ENCODE peak calls at places on chromosomes 5 and 9, in five cellular contexts. U is brain microvascular endothelial cell, K is T-helper 2 cell, Q is mucosa of descending colon, E is LHCN-M2. T is an unnamed sample.

GRCh38 chr5:14331377-14331776 is 188.2 kb downstream of the TRIO start:
- DNase-seq in E (no peak), K (peak; percentile 50), U (no peak), Q (no peak), T (no peak)

GRCh38 chr5:61535828-61536227 is 203.8 kb downstream of the ZSWIM6 start:
- DNase-seq in Q (no peak), U (no peak), K (no peak), E (no peak), T (no peak)

GRCh38 chr9:15293727-15294405 is 13.2 kb downstream of the TTC39B start:
- DNase-seq in K (peak; percentile 51), Q (no peak), U (no peak), E (peak; percentile 59), T (no peak)

GRCh38 chr5:159097461-159098284 is 2.0 kb downstream of the EBF1 start:
- DNase-seq in Q (no peak), U (peak; percentile 46), E (peak; percentile 59), K (peak; percentile 34), T (no peak)

GRCh38 chr5:102971693-102972293 is 148.1 kb downstream of the GIN1 start:
- DNase-seq in U (no peak), K (peak; percentile 30), Q (no peak), E (peak; percentile 44), T (no peak)

GRCh38 chr9:29208670-29209069 is 1635.4 kb upstream of the C9orf72 start:
- DNase-seq in E (peak; percentile 16), U (no peak), Q (no peak), K (no peak), T (no peak)

GRCh38 chr5:163306421-163306820 is 131.0 kb upstream of the CCNG1 start:
- DNase-seq in E (peak; percentile 1), K (peak; percentile 24), Q (no peak), U (no peak), T (no peak)

GRCh38 chr5:80141147-80141671 is 106.1 kb downstream of the THBS4 start:
- DNase-seq in Q (peak; percentile 57), U (peak; percentile 16), E (no peak), K (no peak), T (no peak)

GRCh38 chr9:129567842-129568559 is 52.9 kb downstream of the C9orf50 start:
- DNase-seq in K (no peak), U (no peak), Q (no peak), E (peak; percentile 29), T (no peak)

GRCh38 chr9:127455299-127455992 is 4.1 kb downstream of the LRSAM1 start:
- DNase-seq in Q (peak; percentile 71), K (peak; percentile 29), U (no peak), E (no peak), T (no peak)

GRCh38 chr5:109479260-109479860 is 69.6 kb upstream of the PJA2 start:
- DNase-seq in Q (no peak), K (peak; percentile 17), U (no peak), E (peak; percentile 19), T (no peak)

GRCh38 chr5:171858303-171858702 is 72.7 kb downstream of the SMIM23 start:
- DNase-seq in Q (no peak), U (no peak), K (peak; percentile 19), E (no peak), T (no peak)

GRCh38 chr5:127296321-127296720 is 5.7 kb downstream of the MEGF10 start:
- DNase-seq in U (peak; percentile 78), K (no peak), E (peak; percentile 93), Q (no peak), T (no peak)

GRCh38 chr9:130034570-130034969 is 8.4 kb downstream of the FNBP1 start:
- DNase-seq in E (peak; percentile 77), Q (no peak), K (peak; percentile 86), U (peak; percentile 73), T (no peak)

GRCh38 chr9:21670374-21670773 is 132.1 kb upstream of the MTAP start:
- DNase-seq in E (no peak), U (no peak), Q (no peak), K (peak; percentile 42), T (no peak)

GRCh38 chr9:127187231-127187956 is 65.0 kb upstream of the ANGPTL2 start:
- DNase-seq in K (no peak), E (peak; percentile 97), U (peak; percentile 97), Q (no peak), T (no peak)

GRCh38 chr5:34627794-34628193 is 28.3 kb upstream of the RAI14 start:
- DNase-seq in E (peak; percentile 46), K (no peak), U (peak; percentile 72), Q (no peak), T (no peak)

GRCh38 chr5:11719888-11720481 is 184.3 kb downstream of the CTNND2 start:
- DNase-seq in Q (no peak), E (peak; percentile 0), U (peak; percentile 4), K (peak; percentile 14), T (peak; percentile 3)

GRCh38 chr9:111711548-111711947 is 50.1 kb downstream of the GNG10 start:
- DNase-seq in E (no peak), Q (no peak), U (no peak), K (no peak), T (no peak)

GRCh38 chr5:121851643-121852574 is at the start of gene FTMT:
- DNase-seq in E (no peak), Q (no peak), U (no peak), K (no peak), T (no peak)

GRCh38 chr9:136694865-136695247 is 7.6 kb upstream of the AGPAT2 start:
- DNase-seq in K (no peak), E (no peak), U (no peak), Q (no peak), T (no peak)

T was measured in CD4-positive, alpha-beta T cell.